ENCODE peak calls at places on chromosomes 1 and 21, in five cellular contexts. M, R, P, J and K are unnamed samples.

GRCh38 chr1:228236744-228237143 is 28.9 kb downstream of the OBSCN start:
- DNase-seq in M (no peak), R (peak), P (peak), J (peak), K (peak)

GRCh38 chr21:18661842-18662241 is 258.3 kb upstream of the TMPRSS15 start:
- DNase-seq in M (no peak), R (no peak), P (no peak), J (no peak), K (no peak)

GRCh38 chr1:226813671-226814591 is 56.5 kb upstream of the PSEN2 start:
- DNase-seq in M (no peak), R (no peak), P (no peak), J (no peak), K (peak)

GRCh38 chr1:118947003-118947765 is 41.0 kb downstream of the TBX15 start:
- DNase-seq in M (no peak), R (no peak), P (no peak), J (peak), K (peak)

GRCh38 chr1:113012149-113012548 is 56.2 kb upstream of the SLC16A1 start:
- DNase-seq in M (no peak), R (no peak), P (no peak), J (no peak), K (no peak)

GRCh38 chr1:47991187-47991586 is 6.0 kb downstream of the TRABD2B start:
- DNase-seq in M (no peak), R (no peak), P (peak), J (peak), K (peak)

GRCh38 chr1:66489146-66489545 is 44.8 kb upstream of the SGIP1 start:
- DNase-seq in M (no peak), R (no peak), P (peak), J (no peak), K (peak)

GRCh38 chr21:17726047-17726446 is 93.1 kb downstream of the C21orf91 start:
- DNase-seq in M (no peak), R (no peak), P (no peak), J (no peak), K (no peak)

GRCh38 chr21:26077523-26077922 is 93.0 kb downstream of the APP start:
- DNase-seq in M (no peak), R (no peak), P (peak), J (peak), K (no peak)

GRCh38 chr21:36466061-36466511 is 13.8 kb downstream of the CLDN14 start:
- DNase-seq in M (no peak), R (no peak), P (no peak), J (no peak), K (no peak)

GRCh38 chr1:156356875-156357534 is 12.0 kb upstream of the RHBG start:
- DNase-seq in M (peak), R (peak), P (no peak), J (no peak), K (peak)

GRCh38 chr1:156356262-156356874 is 12.6 kb upstream of the RHBG start:
- DNase-seq in M (no peak), R (no peak), P (no peak), J (no peak), K (no peak)

GRCh38 chr1:156360534-156360933 is 8.5 kb upstream of the RHBG start:
- DNase-seq in M (no peak), R (no peak), P (no peak), J (no peak), K (no peak)

GRCh38 chr1:156357977-156358376 is 11.0 kb upstream of the RHBG start:
- DNase-seq in M (no peak), R (no peak), P (no peak), J (no peak), K (no peak)

DNA sequence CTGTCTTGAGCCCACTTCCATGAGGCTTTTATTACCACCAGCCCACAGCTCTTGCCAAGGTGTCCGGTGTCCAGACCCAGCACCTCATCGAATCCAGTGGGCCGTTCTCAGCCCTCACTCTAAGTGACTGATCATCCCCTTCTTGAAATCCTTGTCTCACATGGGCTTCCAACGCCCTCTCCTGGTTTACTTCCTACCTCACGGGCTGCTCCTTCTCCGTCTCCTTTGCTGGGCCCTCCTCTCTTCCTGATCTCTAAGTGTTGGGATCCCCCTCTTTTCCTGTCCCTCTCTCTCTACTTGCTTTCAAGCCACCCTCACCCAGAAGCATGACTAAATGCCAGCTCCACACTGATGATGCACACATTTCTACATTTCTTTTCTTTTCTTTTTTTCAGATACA is 9.0 kb upstream of the RHBG start:
- DNase-seq in M (no peak), R (no peak), P (peak), J (peak), K (peak)
- TF ChIP-seq CTCF in M (no peak), R (no peak), P (peak), J (peak), K (peak)

DNA sequence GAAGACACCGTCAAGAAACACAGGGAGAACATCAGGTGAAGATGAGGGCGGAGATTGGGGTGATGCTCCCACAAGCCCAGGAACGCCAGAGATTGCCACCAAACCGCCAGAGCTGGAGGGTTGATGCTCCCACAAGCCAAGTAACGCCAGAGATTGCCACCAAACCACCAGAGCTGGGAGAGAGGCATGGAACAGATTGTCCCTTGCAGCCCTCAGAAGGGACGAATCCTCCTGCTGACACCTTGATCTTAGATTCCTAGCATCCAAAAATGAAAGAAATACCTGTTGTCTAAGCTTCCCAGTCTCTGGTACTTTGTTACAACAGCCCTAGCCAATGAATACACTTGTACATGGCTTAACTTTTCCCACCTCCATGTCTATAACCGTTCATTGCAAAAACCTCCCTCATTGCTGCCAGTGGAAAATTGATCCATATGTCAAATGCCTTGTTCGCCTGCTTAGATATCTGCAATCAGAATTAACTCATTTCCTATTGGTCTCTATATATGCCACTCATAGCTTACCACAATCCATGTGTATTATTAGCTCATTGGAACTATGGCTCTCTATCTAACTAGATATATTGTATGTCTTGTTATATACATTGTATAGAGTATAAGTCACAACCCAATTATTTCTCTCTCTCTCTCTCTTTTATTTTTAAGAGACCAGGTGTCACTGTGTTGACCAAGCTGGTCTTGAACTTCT is 127.4 kb downstream of the ADSS2 start:
- DNase-seq in M (no peak), R (no peak), P (no peak), J (no peak), K (no peak)
- H3K4me3 ChIP-seq in M (no peak), R (no peak), P (no peak), J (no peak), K (no peak)

GRCh38 chr1:3283849-3284248 is 170.6 kb upstream of the ARHGEF16 start:
- DNase-seq in M (no peak), R (peak), P (peak), J (peak), K (peak)
- TF ChIP-seq CTCF in M (peak), R (peak), P (peak), J (peak), K (peak)

DNA sequence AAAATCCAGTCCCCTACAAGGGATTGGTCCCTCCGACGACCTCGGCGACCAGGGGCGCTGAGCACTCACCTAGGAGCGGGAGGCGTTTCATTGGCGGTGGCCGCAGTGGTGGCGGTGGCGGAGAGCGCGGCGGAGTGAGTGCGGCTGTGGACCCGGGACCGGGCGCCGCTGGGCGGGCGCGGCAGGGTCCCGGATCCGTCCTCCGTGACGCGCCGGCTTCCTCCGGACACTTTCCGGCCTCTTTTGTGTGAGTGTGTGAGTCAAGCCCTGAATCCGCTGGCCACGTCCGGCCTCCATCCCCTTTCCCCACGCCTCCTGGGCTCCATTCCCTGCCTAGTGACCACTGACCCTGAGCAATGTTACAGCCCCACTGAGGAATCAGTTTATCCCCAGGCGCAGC is at the start of gene ADGRL4:
- DNase-seq in M (no peak), R (peak), P (peak), J (peak), K (peak)
- H3K4me3 ChIP-seq in M (no peak), R (no peak), P (peak), J (peak), K (peak)

GRCh38 chr1:206739411-206740076 is 31.0 kb upstream of the IL19 start:
- DNase-seq in M (no peak), R (no peak), P (no peak), J (no peak), K (peak)

GRCh38 chr1:206736878-206737728 is 33.5 kb upstream of the IL19 start:
- DNase-seq in M (no peak), R (no peak), P (no peak), J (no peak), K (no peak)

GRCh38 chr1:206737729-206738222 is 32.8 kb upstream of the IL19 start:
- DNase-seq in M (no peak), R (no peak), P (peak), J (no peak), K (no peak)

GRCh38 chr1:206741142-206741701 is 29.4 kb upstream of the IL19 start:
- DNase-seq in M (no peak), R (no peak), P (no peak), J (no peak), K (no peak)

DNA sequence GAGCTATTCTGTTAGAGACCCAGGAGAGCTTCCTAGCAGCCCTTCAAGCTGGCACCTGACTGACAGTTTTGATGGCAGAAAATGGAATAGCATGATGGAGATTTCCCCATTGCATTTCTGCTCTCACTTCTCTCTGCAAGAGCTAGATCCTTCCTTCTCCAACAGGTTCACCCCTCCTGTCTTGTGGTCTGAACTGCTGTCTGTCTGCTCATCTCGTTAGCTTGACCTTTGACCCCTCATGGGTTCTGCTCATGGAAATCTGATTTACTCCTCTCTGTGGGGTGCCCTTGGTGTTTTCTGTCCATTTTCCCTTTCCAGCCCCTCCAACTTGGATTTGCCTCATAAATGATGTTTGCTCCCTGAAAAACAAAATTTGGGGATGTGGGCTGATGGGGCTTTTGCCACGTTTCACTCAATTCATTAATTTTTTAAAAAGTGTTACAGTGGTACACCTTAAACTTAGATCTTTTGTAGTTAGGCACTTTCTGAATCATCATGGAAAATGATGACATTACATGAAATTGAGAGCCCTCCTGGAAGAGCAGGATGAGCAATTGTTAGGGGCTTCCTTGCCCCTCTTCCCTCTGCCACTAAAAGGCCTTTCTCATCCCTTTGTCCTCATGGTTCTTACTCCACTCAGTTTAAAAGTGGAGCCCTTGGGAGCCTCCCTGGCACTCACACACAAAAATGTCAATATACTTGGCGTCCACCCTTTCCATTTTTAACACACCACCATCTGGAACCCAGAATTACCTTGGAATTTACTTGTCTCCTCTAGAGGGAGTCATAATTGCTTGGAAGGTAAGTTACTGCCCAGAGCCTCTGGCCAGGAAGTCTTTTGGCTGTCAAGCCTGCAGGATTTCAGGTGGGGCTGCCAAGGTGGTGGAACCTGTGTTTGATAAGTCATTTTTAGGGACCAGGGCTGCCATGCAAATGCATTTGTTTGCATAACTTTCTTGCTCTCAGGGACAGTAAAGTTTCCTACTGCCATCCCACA is 31.9 kb upstream of the IL19 start:
- DNase-seq in M (no peak), R (no peak), P (peak), J (peak), K (peak)
- TF ChIP-seq CTCF in M (peak), R (no peak), P (peak), J (peak), K (peak)

DNA sequence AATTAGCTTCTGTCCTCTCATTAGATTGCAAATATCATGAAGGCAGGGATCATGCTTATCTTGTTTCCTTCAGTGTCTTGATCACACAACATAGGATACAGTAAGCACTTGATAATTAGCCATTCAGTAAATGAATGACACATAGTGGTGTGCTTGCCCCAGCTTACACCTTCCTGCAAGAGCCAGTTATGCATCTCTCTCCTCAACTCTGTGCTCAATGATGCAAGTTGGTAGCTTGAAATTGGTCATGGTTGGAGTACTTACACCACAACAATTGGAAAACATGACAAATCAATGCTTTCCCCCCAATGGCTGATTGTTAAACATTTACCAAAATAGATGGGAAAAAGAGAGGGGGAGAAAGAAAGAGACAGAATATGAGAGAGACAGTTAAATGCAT is 129.2 kb downstream of the NUF2 start:
- DNase-seq in M (no peak), R (no peak), P (no peak), J (no peak), K (no peak)
- H3K4me3 ChIP-seq in M (no peak), R (no peak), P (no peak), J (no peak), K (no peak)

GRCh38 chr1:34591751-34592629 is 162.9 kb upstream of the GJB5 start:
- DNase-seq in M (no peak), R (no peak), P (no peak), J (no peak), K (no peak)
- TF ChIP-seq CTCF in M (no peak), R (no peak), P (no peak), J (no peak), K (peak)

GRCh38 chr1:233113009-233113712 is 162.8 kb downstream of the NTPCR start:
- DNase-seq in M (peak), R (peak), P (peak), J (peak), K (peak)
- H3K4me3 ChIP-seq in M (no peak), R (no peak), P (no peak), J (peak), K (no peak)